ENCODE peak calls at places on chromosomes 4 and X, in seven cellular contexts. R, P, T, K, S, E and I are unnamed samples.
A peak's percentile ranks its signal among the peaks of the same experiment; 100 is the strongest.

GRCh38 chr4:168095776-168096443 is 3.6 kb downstream of the ANXA10 start:
- DNase-seq in R (no peak), P (no peak), T (no peak), K (no peak), S (peak; percentile 57), E (no peak), I (peak; percentile 16)

GRCh38 chr4:87392183-87392582 is 1.2 kb upstream of the HSD17B11 start:
- DNase-seq in R (no peak), P (no peak), T (no peak), K (no peak), S (no peak), E (no peak), I (no peak)

GRCh38 chrX:11764602-11765067 is 6.6 kb downstream of the MSL3 start:
- DNase-seq in R (no peak), P (no peak), T (no peak), K (no peak), S (no peak), E (no peak), I (no peak)

GRCh38 chr4:8110071-8110986 is 48.3 kb downstream of the ABLIM2 start:
- DNase-seq in R (no peak), P (peak; percentile 28), T (no peak), K (peak; percentile 88), S (no peak), E (no peak), I (peak; percentile 4)

GRCh38 chr4:173332963-173333657 is 1.0 kb downstream of the HMGB2 start:
- DNase-seq in R (no peak), P (no peak), T (no peak), K (peak; percentile 55), S (peak; percentile 1), E (no peak), I (no peak)

GRCh38 chr4:105619193-105619931 is 66.9 kb downstream of the ARHGEF38 start:
- DNase-seq in R (no peak), P (no peak), T (no peak), K (peak; percentile 71), S (no peak), E (peak; percentile 54), I (peak; percentile 61)

GRCh38 chrX:107678957-107679740 is 50.8 kb downstream of the PRPS1 start:
- DNase-seq in R (peak; percentile 64), P (no peak), T (peak; percentile 58), K (peak; percentile 50), S (peak; percentile 71), E (peak; percentile 78), I (peak; percentile 79)

GRCh38 chr4:172173206-172173605 is 360.0 kb downstream of the GALNTL6 start:
- DNase-seq in R (no peak), P (no peak), T (no peak), K (no peak), S (peak; percentile 21), E (no peak), I (no peak)

GRCh38 chr4:179624768-179625181 is 2182.5 kb upstream of the AGA start:
- DNase-seq in R (no peak), P (no peak), T (no peak), K (peak; percentile 61), S (peak; percentile 89), E (no peak), I (peak; percentile 80)

GRCh38 chr4:143771269-143771668 is 70.8 kb upstream of the FREM3 start:
- DNase-seq in R (no peak), P (no peak), T (no peak), K (no peak), S (no peak), E (no peak), I (no peak)

GRCh38 chr4:10889819-10890218 is 205.3 kb upstream of the CLNK start:
- DNase-seq in R (no peak), P (no peak), T (no peak), K (no peak), S (no peak), E (no peak), I (no peak)

GRCh38 chr4:1767058-1767769 is 25.9 kb upstream of the FGFR3 start:
- DNase-seq in R (no peak), P (peak; percentile 22), T (peak; percentile 29), K (no peak), S (peak; percentile 2), E (no peak), I (no peak)

GRCh38 chrX:65744965-65745364 is 77.5 kb downstream of the MSN start:
- DNase-seq in R (no peak), P (peak; percentile 26), T (no peak), K (no peak), S (peak; percentile 41), E (no peak), I (no peak)

GRCh38 chrX:49058794-49059193 is at the start of gene CCDC120:
- DNase-seq in R (no peak), P (no peak), T (no peak), K (peak; percentile 57), S (no peak), E (no peak), I (no peak)

GRCh38 chr4:167688660-167689142 is 403.6 kb upstream of the ANXA10 start:
- DNase-seq in R (no peak), P (no peak), T (no peak), K (no peak), S (no peak), E (no peak), I (no peak)